ENCODE peak calls at places on chromosome 7, in four cellular contexts. V is choroid plexus epithelial cell, L is HCT116, Z is cardiac muscle cell. C is an unnamed sample.

GRCh38 chr7:32892521-32893224 is 1.1 kb upstream of the KBTBD2 start:
- DNase-seq in V (peak), L (peak), Z (peak), C (no peak)

GRCh38 chr7:88357794-88358533 is 51.3 kb upstream of the STEAP4 start:
- DNase-seq in V (peak), L (no peak), Z (peak), C (no peak)

GRCh38 chr7:46007990-46008643 is 87.0 kb upstream of the IGFBP3 start:
- DNase-seq in V (no peak), L (no peak), Z (peak), C (no peak)

GRCh38 chr7:92754756-92755581 is 81.4 kb downstream of the CDK6 start:
- DNase-seq in V (no peak), L (no peak), Z (no peak), C (no peak)

GRCh38 chr7:16905300-16906044 is 23.7 kb upstream of the AGR3 start:
- DNase-seq in V (peak), L (no peak), Z (peak), C (no peak)

GRCh38 chr7:133688483-133689239 is 435.8 kb downstream of the EXOC4 start:
- DNase-seq in V (peak), L (no peak), Z (peak), C (no peak)

GRCh38 chr7:85840532-85840931 is 653.7 kb upstream of the SEMA3D start:
- DNase-seq in V (peak), L (no peak), Z (peak), C (no peak)

GRCh38 chr7:85573849-85574248 is 387.0 kb upstream of the SEMA3D start:
- DNase-seq in V (no peak), L (no peak), Z (no peak), C (no peak)

GRCh38 chr7:80703272-80703671 is 64.8 kb downstream of the CD36 start:
- DNase-seq in V (no peak), L (no peak), Z (no peak), C (no peak)

GRCh38 chr7:108028111-108028510 is 25.1 kb upstream of the LAMB1 start:
- DNase-seq in V (no peak), L (no peak), Z (no peak), C (no peak)

GRCh38 chr7:111529507-111530355 is 32.6 kb downstream of the IMMP2L start:
- DNase-seq in V (no peak), L (no peak), Z (peak), C (no peak)

GRCh38 chr7:43890468-43890867 is 15.9 kb downstream of the URGCP start:
- DNase-seq in V (no peak), L (no peak), Z (no peak), C (no peak)

GRCh38 chr7:159031750-159032149 is 112.9 kb downstream of the VIPR2 start:
- DNase-seq in V (no peak), L (no peak), Z (no peak), C (no peak)

GRCh38 chr7:124840435-124840834 is 74.8 kb upstream of the GPR37 start:
- DNase-seq in V (peak), L (no peak), Z (peak), C (no peak)

GRCh38 chr7:150417863-150418262 is 32.6 kb upstream of the GIMAP8 start:
- DNase-seq in V (no peak), L (no peak), Z (no peak), C (no peak)
- TF ChIP-seq CTCF in V (peak), L (peak), Z (no peak), C (peak)

GRCh38 chr7:110129159-110129558 is 961.8 kb upstream of the LRRN3 start:
- DNase-seq in V (no peak), L (no peak), Z (no peak), C (no peak)
- H3K4me3 ChIP-seq in V (no peak), L (no peak), Z (no peak), C (no peak)

DNA sequence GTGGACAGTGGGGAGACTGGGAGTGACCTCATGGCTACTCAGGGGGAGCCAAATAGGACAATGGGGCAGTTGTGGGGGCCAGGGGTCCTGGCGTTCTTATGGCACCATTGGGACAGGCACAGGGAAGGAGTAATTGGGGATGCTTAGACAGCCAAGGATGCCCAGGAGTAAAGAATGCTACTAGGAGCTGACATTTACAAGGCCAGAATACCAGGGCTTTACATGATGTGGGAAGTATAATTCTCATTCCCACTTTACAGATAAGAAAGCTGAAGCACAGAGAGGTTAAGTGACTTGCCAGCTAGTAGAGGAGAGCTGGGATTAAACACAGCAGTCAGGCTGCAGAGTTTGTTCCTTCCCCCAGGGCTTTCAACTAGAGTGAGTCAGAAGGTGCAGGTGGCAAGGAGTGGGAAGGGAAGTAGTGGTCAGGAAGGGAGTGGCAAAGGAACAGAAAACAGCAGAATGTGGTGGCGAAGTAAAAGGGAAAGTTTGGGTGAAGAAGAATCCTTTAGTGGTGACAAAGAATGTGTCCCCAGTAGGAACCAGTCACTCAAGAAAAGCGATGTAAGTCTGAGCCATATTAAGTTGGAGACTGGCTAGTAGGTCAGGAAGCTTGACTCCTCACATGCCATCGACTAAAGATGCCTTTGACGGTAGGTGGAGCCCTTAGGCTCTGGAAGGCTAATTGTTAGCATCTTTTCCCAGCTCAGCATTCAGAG is 32.8 kb downstream of the CPVL start:
- DNase-seq in V (peak), L (peak), Z (peak), C (no peak)
- TF ChIP-seq CTCF in V (peak), L (peak), Z (peak), C (peak)

DNA sequence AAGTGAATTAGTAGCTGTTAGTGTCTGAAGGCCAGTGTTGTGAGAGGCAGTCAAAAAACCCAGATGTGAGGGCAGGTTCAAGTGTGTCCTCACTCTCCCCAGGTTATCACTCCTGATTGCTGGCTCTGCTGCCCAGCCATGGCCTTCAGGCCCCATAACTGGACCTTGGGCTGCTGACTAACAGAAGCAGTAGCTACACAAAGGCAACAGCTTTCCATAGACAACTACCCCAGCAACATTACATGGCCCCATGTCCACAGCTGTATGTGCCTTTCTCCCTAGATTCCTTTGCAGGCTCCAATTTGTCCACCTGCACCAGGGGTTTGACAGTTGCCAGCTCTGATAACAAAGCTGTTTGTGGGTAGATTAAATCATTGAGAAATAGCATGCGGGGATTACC is 297.8 kb downstream of the ARL4A start:
- DNase-seq in V (no peak), L (no peak), Z (no peak), C (no peak)
- H3K4me3 ChIP-seq in V (no peak), L (no peak), Z (no peak), C (no peak)

GRCh38 chr7:117892821-117893220 is 19.6 kb upstream of the CTTNBP2 start:
- DNase-seq in V (no peak), L (no peak), Z (no peak), C (no peak)

GRCh38 chr7:117895271-117895670 is 22.0 kb upstream of the CTTNBP2 start:
- DNase-seq in V (no peak), L (no peak), Z (no peak), C (no peak)

GRCh38 chr7:117894037-117894436 is 20.8 kb upstream of the CTTNBP2 start:
- DNase-seq in V (no peak), L (no peak), Z (no peak), C (no peak)

GRCh38 chr7:117889611-117890010 is 16.4 kb upstream of the CTTNBP2 start:
- DNase-seq in V (no peak), L (no peak), Z (no peak), C (no peak)
- TF ChIP-seq CTCF in V (no peak), L (no peak), Z (no peak), C (no peak)

GRCh38 chr7:50068850-50069551 is 24.0 kb downstream of the ZPBP start:
- DNase-seq in V (peak), L (peak), Z (peak), C (no peak)
- H3K4me3 ChIP-seq in V (peak), L (peak), Z (no peak), C (peak)

GRCh38 chr7:95342642-95343252 is 18.4 kb upstream of the PON1 start:
- DNase-seq in V (peak), L (no peak), Z (peak), C (no peak)
- TF ChIP-seq CTCF in V (peak), L (peak), Z (peak), C (no peak)

DNA sequence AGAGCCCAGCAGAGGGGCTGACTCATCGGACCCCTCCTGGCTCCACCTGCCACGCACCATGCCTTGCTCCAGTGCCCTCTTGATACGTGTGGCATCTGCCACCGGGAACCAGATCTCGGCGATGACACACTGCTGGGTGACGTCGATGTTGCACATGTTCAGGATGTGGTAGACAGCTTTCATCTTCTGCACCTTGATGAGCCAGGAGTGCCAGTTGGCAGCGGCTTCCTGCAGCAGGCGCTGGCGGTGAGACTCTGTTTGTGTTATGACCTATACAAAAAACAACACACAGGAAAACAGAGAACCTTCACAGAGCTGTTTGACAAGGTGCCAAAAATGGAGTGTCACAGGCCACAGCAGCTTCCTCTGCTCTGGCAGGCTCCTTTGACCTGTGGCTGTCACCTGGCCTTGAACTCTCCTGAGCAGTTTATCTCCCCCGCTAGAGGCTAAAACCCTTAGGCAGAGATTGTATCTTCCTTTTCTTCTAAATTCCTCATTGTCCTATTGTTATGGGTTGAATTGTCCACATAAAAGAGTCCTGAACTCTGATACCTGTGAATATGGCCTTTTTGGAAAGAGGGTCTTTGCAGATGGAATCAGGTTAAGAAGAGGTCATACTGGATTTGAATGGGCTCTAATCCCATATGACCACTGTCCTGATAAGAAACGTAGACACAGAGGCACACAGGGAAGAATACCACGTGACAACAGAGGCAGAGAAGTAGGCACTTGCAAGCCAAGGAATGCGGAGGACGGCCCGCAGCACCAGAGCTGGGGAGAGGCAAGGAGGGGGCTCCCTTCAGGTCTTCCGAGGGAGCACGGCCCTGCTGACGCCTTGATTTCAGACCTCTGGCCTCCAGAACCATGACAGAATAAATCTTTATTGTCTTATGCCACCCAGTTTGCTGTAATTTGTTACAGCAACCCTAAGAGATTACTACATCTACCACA is 45.0 kb upstream of the TMEM213 start:
- DNase-seq in V (no peak), L (peak), Z (no peak), C (peak)
- H3K4me3 ChIP-seq in V (no peak), L (no peak), Z (no peak), C (no peak)

GRCh38 chr7:27850531-27850930 is 110.6 kb downstream of the TAX1BP1 start:
- DNase-seq in V (no peak), L (no peak), Z (no peak), C (no peak)
- TF ChIP-seq CTCF in V (no peak), L (no peak), Z (no peak), C (no peak)

GRCh38 chr7:112876877-112877276 is 86.7 kb upstream of the TMEM168 start:
- DNase-seq in V (peak), L (no peak), Z (peak), C (no peak)
- H3K4me3 ChIP-seq in V (no peak), L (no peak), Z (no peak), C (no peak)